ENCODE peak calls at places on chromosomes 2 and 18, in ten cellular contexts. U is GM23248, X is PC-3, T is kidney, Q is fibroblast of lung, L is neural progenitor cell, F is H9, R is IMR-90, G is Karpas-422, H is adipocyte. S is an unnamed sample.

GRCh38 chr2:203740741-203741363 is 34.4 kb downstream of the CD28 start:
- DNase-seq in U (peak), X (no peak), T (no peak), Q (no peak), L (no peak), F (no peak), R (peak), G (no peak), H (peak), S (peak)

GRCh38 chr2:132608222-132608795 is 61.7 kb downstream of the LYPD1 start:
- DNase-seq in U (no peak), X (no peak), T (no peak), Q (no peak), L (no peak), F (no peak), R (no peak), G (no peak), H (no peak), S (no peak)

GRCh38 chr2:109349555-109350430 is 220.8 kb downstream of the SH3RF3 start:
- DNase-seq in U (no peak), X (no peak), T (no peak), Q (no peak), L (no peak), F (no peak), R (no peak), G (no peak), H (no peak), S (no peak)

GRCh38 chr18:76475450-76476203 is 19.4 kb downstream of the ZNF516 start:
- DNase-seq in U (no peak), X (no peak), T (no peak), Q (no peak), L (no peak), F (no peak), R (no peak), G (no peak), H (no peak), S (no peak)

GRCh38 chr2:74239346-74239745 is 40.9 kb downstream of the MTHFD2 start:
- DNase-seq in U (no peak), X (no peak), T (no peak), Q (no peak), L (no peak), F (no peak), R (no peak), G (no peak), H (no peak), S (no peak)

GRCh38 chr2:149994057-149994728 is 406.6 kb upstream of the MMADHC start:
- DNase-seq in U (peak), X (peak), T (no peak), Q (peak), L (no peak), F (no peak), R (peak), G (no peak), H (peak), S (peak)

GRCh38 chr2:65711863-65712262 is 279.5 kb upstream of the SPRED2 start:
- DNase-seq in U (no peak), X (no peak), T (no peak), Q (no peak), L (no peak), F (no peak), R (no peak), G (no peak), H (no peak), S (no peak)

GRCh38 chr2:207847807-207848544 is 78.3 kb upstream of the FZD5 start:
- DNase-seq in U (peak), X (peak), T (no peak), Q (no peak), L (peak), F (no peak), R (peak), G (no peak), H (peak), S (peak)

GRCh38 chr18:56433919-56434318 is 204.5 kb downstream of the TXNL1 start:
- DNase-seq in U (no peak), X (peak), T (no peak), Q (no peak), L (no peak), F (peak), R (no peak), G (no peak), H (no peak), S (no peak)

GRCh38 chr2:173652731-173653426 is 298.2 kb downstream of the CDCA7 start:
- DNase-seq in U (peak), X (peak), T (no peak), Q (peak), L (peak), F (no peak), R (peak), G (no peak), H (peak), S (peak)

GRCh38 chr2:96656540-96656939 is 14.0 kb downstream of the FER1L5 start:
- DNase-seq in U (no peak), X (no peak), T (no peak), Q (no peak), L (no peak), F (no peak), R (no peak), G (peak), H (no peak), S (no peak)

GRCh38 chr18:75161629-75162028 is 47.3 kb downstream of the PTGR3 start:
- DNase-seq in U (no peak), X (no peak), T (no peak), Q (no peak), L (no peak), F (no peak), R (no peak), G (peak), H (no peak), S (no peak)

GRCh38 chr18:59646946-59647307 is 50.3 kb downstream of the CCBE1 start:
- DNase-seq in U (peak), X (no peak), T (no peak), Q (peak), L (no peak), F (no peak), R (peak), G (no peak), H (peak), S (no peak)

GRCh38 chr2:237765875-237766274 is 32.7 kb upstream of the RBM44 start:
- DNase-seq in U (peak), X (no peak), T (no peak), Q (no peak), L (no peak), F (no peak), R (no peak), G (no peak), H (no peak), S (no peak)

GRCh38 chr2:237759176-237759575 is 39.4 kb upstream of the RBM44 start:
- DNase-seq in U (no peak), X (no peak), T (no peak), Q (no peak), L (no peak), F (no peak), R (no peak), G (no peak), H (no peak), S (no peak)

GRCh38 chr2:237766334-237766733 is 32.2 kb upstream of the RBM44 start:
- DNase-seq in U (peak), X (no peak), T (no peak), Q (no peak), L (no peak), F (no peak), R (peak), G (no peak), H (peak), S (no peak)

GRCh38 chr2:237760506-237761502 is 37.8 kb upstream of the RBM44 start:
- DNase-seq in U (peak), X (no peak), T (no peak), Q (no peak), L (no peak), F (no peak), R (no peak), G (no peak), H (no peak), S (no peak)

GRCh38 chr2:237763812-237764211 is 34.8 kb upstream of the RBM44 start:
- DNase-seq in U (no peak), X (no peak), T (no peak), Q (no peak), L (no peak), F (no peak), R (no peak), G (no peak), H (no peak), S (no peak)
- H3K9ac ChIP-seq in U (no peak), X (no peak), T (no peak), Q (no peak), L (no peak), F (no peak), R (no peak), G (no peak), H (no peak), S (no peak)

GRCh38 chr2:232418466-232419244 is 12.0 kb downstream of the ALPG start:
- DNase-seq in U (peak), X (peak), T (no peak), Q (peak), L (peak), F (no peak), R (no peak), G (no peak), H (peak), S (peak)
- H3K9ac ChIP-seq in U (no peak), X (no peak), T (no peak), Q (no peak), L (no peak), F (no peak), R (no peak), G (no peak), H (no peak), S (no peak)

DNA sequence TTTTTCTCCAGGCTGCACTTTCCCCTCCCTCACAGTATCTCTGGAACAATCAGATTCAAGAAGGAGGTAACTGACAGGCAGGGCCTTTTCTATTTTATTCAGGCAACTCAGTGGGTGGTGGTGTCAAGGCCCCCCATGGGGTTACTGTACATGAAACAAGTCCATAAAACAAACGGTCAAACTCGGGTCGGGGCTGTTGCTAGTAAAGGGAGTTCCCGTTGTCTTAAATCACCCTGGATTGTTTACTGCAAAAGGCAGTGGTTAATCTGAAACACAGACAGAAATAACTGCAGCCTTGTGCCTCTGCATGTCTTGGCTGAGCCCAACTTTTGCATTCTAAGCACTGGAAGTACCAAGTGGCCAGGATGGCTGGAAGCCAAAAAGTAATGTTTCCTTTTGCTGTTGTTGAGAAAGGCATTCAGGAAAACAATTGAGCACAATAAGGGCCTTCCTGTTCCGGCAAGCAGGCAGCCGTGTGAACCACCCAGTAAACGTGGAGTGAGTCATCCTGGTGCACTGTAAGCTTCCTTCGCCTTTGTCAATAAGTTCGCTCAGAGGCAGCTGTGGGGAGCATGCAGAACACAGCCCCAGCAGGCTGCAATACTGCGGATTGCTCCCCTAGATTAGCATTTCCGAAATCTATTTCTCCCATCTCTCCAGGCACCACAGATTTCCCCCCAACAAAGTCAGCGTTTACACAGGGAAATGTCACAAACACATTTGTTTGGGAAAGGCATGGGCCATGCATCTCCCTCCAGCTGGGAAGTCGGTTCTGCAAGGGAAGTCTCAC is 149.6 kb downstream of the IRS1 start:
- DNase-seq in U (peak), X (peak), T (peak), Q (peak), L (peak), F (peak), R (peak), G (no peak), H (peak), S (peak)
- H3K9ac ChIP-seq in U (peak), X (peak), T (no peak), Q (peak), L (no peak), F (no peak), R (peak), G (no peak), H (peak), S (no peak)

DNA sequence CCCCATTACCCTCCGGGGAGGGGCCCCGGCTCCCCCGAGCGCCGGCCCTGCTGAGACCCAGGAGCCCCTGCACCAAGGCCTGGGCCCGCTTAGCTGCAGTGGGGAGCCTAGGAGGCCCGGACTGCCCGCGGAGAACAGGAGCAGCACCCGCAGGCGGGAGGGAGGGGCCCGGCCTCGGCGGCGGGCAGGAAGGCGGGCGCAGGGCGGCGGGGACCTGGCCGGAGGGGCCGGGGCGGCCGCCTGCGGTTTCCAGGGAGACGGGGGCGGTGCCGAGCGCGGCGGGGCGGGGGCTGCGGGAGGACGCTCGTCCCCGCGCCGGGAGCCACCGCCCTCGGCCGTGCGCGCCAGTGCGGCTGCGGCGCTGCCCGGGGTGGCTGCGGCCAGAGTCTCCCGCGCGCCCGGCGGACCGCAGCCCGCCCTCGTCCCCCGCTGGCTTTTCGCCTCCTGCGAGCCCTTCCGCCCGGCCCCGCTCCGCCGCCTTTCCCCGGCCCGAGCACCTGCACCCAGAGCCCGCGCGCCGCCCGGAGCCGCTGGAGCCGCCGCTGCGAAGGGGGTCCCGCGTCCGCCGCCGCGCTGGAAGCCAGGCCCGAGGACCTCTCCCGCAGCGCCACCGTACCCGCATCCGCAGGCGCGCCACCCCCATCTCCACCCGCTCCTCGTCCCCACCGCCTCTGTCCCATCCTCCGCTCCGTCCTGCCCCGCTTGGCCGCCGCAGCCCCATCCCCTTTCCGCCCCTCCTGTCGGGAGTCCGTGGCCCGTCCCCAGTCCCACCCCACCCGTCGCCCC is 17.2 kb downstream of the GPC1 start:
- DNase-seq in U (peak), X (peak), T (peak), Q (peak), L (peak), F (peak), R (peak), G (no peak), H (peak), S (peak)
- H3K9ac ChIP-seq in U (no peak), X (no peak), T (no peak), Q (peak), L (no peak), F (no peak), R (peak), G (no peak), H (peak), S (no peak)

GRCh38 chr2:42060028-42060427 is 12.2 kb downstream of the PKDCC start:
- DNase-seq in U (no peak), X (no peak), T (no peak), Q (no peak), L (no peak), F (no peak), R (no peak), G (no peak), H (no peak), S (no peak)
- H3K9ac ChIP-seq in U (no peak), X (no peak), T (no peak), Q (no peak), L (no peak), F (no peak), R (no peak), G (no peak), H (peak), S (no peak)

DNA sequence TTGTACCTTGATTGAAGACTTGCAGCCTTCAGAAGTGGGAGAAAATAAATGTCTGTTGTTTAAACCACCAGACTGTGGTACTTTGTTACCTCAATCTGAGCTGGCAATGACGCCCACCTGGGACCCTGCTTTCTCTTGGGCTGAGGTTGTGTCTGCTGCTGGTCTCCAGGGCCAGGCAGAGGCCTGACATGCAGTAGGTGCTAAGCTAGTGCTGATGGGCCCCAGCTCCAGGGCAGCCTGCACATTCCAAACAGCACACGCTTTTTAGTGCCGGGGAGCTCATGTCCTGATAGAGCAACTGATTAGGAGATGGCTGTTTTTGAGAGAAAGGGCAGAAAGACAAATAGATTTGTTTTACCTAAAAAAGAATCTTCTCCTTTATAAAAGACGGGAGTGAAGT is 664.0 kb upstream of the HS6ST1 start:
- DNase-seq in U (no peak), X (no peak), T (no peak), Q (no peak), L (no peak), F (no peak), R (no peak), G (no peak), H (no peak), S (no peak)
- H3K9ac ChIP-seq in U (no peak), X (no peak), T (no peak), Q (no peak), L (no peak), F (no peak), R (no peak), G (no peak), H (no peak), S (no peak)

GRCh38 chr2:70735065-70735464 is 32.9 kb downstream of the ADD2 start:
- DNase-seq in U (no peak), X (no peak), T (no peak), Q (no peak), L (no peak), F (no peak), R (no peak), G (no peak), H (no peak), S (no peak)
- H3K9ac ChIP-seq in U (no peak), X (no peak), T (no peak), Q (no peak), L (no peak), F (no peak), R (no peak), G (no peak), H (no peak), S (no peak)

DNA sequence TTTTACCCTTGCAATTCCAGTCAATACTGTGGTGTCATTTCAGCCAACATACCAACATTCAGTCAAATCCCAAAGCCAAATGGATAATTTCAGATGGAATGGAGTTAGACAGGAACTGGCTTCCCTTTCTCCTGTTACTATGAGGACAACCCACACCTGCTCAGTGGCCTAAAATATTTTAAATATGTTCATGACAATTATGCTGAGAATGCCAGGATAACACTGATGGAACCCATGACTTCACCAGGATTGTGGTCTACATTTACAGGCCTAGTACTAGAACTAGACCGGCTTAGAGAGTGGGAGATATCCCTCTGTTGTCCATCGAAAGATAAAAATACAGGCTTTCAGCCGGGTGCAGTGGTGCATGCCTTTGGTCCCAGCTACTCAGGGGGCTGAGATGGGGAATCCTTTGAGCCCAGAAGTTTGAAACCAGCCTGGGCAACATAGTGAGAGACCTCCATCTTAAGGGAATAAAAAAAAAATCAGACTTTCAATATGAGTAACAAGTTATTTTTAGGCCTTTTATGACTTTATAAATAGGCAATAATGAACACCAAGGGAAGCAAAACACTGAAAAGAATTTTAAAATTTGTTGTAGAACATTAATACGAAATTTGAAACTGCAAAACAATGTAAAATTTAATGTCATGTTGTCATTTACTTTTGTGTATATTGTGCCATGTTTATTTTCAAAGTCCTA is 14.2 kb downstream of the GPATCH11 start:
- DNase-seq in U (no peak), X (no peak), T (no peak), Q (no peak), L (no peak), F (no peak), R (no peak), G (no peak), H (no peak), S (no peak)
- H3K9ac ChIP-seq in U (no peak), X (no peak), T (no peak), Q (no peak), L (no peak), F (no peak), R (no peak), G (no peak), H (no peak), S (no peak)